ENCODE peak calls at places on chromosomes 12 and 14, in four cellular contexts. D is HepG2, W is K562, I is GM12878. G is an unnamed sample.
A peak's percentile ranks its signal among the peaks of the same experiment; 100 is the strongest.

GRCh38 chr14:102280376-102280962 is 24.5 kb downstream of the MOK start:
- DNase-seq in I (no peak), D (no peak), W (no peak), G (no peak)

GRCh38 chr12:133130808-133131128 is 341 bp downstream of the ZNF10 start:
- DNase-seq in D (no peak), W (no peak), I (no peak), G (no peak)

GRCh38 chr14:91078095-91078737 is 17.8 kb upstream of the RPS6KA5 start:
- DNase-seq in D (no peak), W (no peak), I (peak; percentile 77), G (no peak)

GRCh38 chr12:129169928-129170327 is 316.6 kb downstream of the GLT1D1 start:
- DNase-seq in I (no peak), W (no peak), D (no peak), G (no peak)

GRCh38 chr12:129332286-129332685 is 479.0 kb downstream of the GLT1D1 start:
- DNase-seq in D (no peak), I (no peak), W (no peak), G (no peak)

GRCh38 chr12:53053223-53054111 is 3.6 kb downstream of the TNS2 start:
- DNase-seq in I (no peak), W (peak; percentile 45), D (peak; percentile 77), G (no peak)

GRCh38 chr12:70365648-70366518 is at the start of gene KCNMB4:
- DNase-seq in D (peak; percentile 36), W (peak; percentile 83), I (peak; percentile 7), G (peak; percentile 77)

GRCh38 chr12:123891516-123892179 is 81.0 kb downstream of the CCDC92 start:
- DNase-seq in I (no peak), D (no peak), W (no peak), G (no peak)

GRCh38 chr14:93981874-93982683 is 5.7 kb upstream of the ASB2 start:
- DNase-seq in W (no peak), I (no peak), D (no peak), G (no peak)

GRCh38 chr14:80211143-80212024 is at the start of gene DIO2:
- DNase-seq in W (no peak), D (no peak), I (no peak), G (no peak)

GRCh38 chr12:120841525-120841924 is 62.6 kb downstream of the SPPL3 start:
- DNase-seq in W (no peak), D (no peak), I (no peak), G (no peak)

GRCh38 chr12:56124133-56124532 is 3.9 kb upstream of the ESYT1 start:
- DNase-seq in D (peak; percentile 43), I (no peak), W (no peak), G (no peak)

GRCh38 chr14:69288001-69288771 is 28.2 kb downstream of the GALNT16 start:
- DNase-seq in I (no peak), W (no peak), D (peak; percentile 23), G (no peak)

GRCh38 chr14:89899917-89900680 is 54.4 kb downstream of the EFCAB11 start:
- DNase-seq in I (no peak), D (peak; percentile 13), W (no peak), G (peak; percentile 14)

GRCh38 chr12:115598827-115599226 is 678.7 kb downstream of the MED13L start:
- DNase-seq in W (no peak), I (no peak), D (no peak), G (no peak)

GRCh38 chr14:105168979-105169507 is 467 bp upstream of the JAG2 start:
- DNase-seq in W (peak; percentile 73), D (no peak), I (no peak), G (peak; percentile 71)

GRCh38 chr14:106657460-106657859 is 1131.1 kb downstream of the TMEM121 start:
- DNase-seq in I (no peak), W (no peak), D (no peak), G (no peak)

GRCh38 chr14:104887623-104888488 is 22.8 kb downstream of the CEP170B start:
- DNase-seq in D (no peak), I (no peak), W (no peak), G (no peak)

GRCh38 chr12:71152838-71153237 is 5.0 kb downstream of the TSPAN8 start:
- DNase-seq in W (no peak), D (no peak), I (no peak), G (no peak)

GRCh38 chr12:105167346-105167745 is 59.8 kb downstream of the WASHC4 start:
- DNase-seq in W (no peak), D (no peak), I (no peak), G (no peak)

GRCh38 chr12:92928431-92928961 is 599 bp downstream of the EEA1 start:
- DNase-seq in W (peak; percentile 64), I (no peak), D (no peak), G (peak; percentile 39)

GRCh38 chr14:31357279-31357678 is 63.1 kb downstream of the HEATR5A start:
- DNase-seq in I (no peak), D (no peak), W (no peak), G (no peak)

GRCh38 chr12:113262710-113263109 is 41.4 kb downstream of the TPCN1 start:
- DNase-seq in W (no peak), I (no peak), D (no peak), G (no peak)

GRCh38 chr12:25812295-25812694 is 146.2 kb upstream of the RASSF8 start:
- DNase-seq in I (no peak), W (no peak), D (no peak), G (no peak)

GRCh38 chr14:70680748-70681147 is 39.0 kb downstream of the TTC9 start:
- DNase-seq in W (no peak), I (no peak), D (no peak), G (no peak)

GRCh38 chr12:111367661-111368221 is 1.2 kb downstream of the PHETA1 start:
- DNase-seq in D (peak; percentile 91), I (no peak), W (no peak), G (no peak)

GRCh38 chr14:95993768-95994592 is 45.2 kb upstream of the C14orf132 start:
- DNase-seq in W (peak; percentile 49), D (peak; percentile 39), I (peak; percentile 17), G (peak; percentile 52)

GRCh38 chr12:176321-177181 is 37.4 kb downstream of the SLC6A12 start:
- DNase-seq in W (no peak), I (no peak), D (peak; percentile 61), G (no peak)

GRCh38 chr14:103528158-103528511 is 861 bp upstream of the TRMT61A start:
- DNase-seq in I (no peak), D (no peak), W (no peak), G (no peak)

GRCh38 chr12:133202493-133203343 is 21.4 kb downstream of the ZNF268 start:
- DNase-seq in D (no peak), I (no peak), W (no peak), G (no peak)

GRCh38 chr12:54213084-54213483 is 24.3 kb upstream of the SMUG1 start:
- DNase-seq in D (no peak), W (no peak), I (no peak), G (no peak)

GRCh38 chr14:101135796-101136742 is 232.5 kb upstream of the RTL1 start:
- DNase-seq in W (no peak), D (no peak), I (no peak), G (peak; percentile 2)

GRCh38 chr14:61153436-61153835 is 127.7 kb downstream of the TMEM30B start:
- DNase-seq in I (no peak), D (peak; percentile 6), W (no peak), G (no peak)

GRCh38 chr12:79932393-79932792 is 2.5 kb downstream of the PPP1R12A start:
- DNase-seq in I (no peak), D (no peak), W (no peak), G (no peak)

GRCh38 chr14:79543348-79543747 is 668.0 kb downstream of the DIO2 start:
- DNase-seq in D (no peak), I (no peak), W (no peak), G (no peak)

GRCh38 chr14:68692216-68692615 is 100.7 kb downstream of the ZFP36L1 start:
- DNase-seq in D (no peak), I (no peak), W (no peak), G (no peak)

GRCh38 chr14:100045687-100046344 is 19.4 kb upstream of the EVL start:
- DNase-seq in D (no peak), W (no peak), I (no peak), G (no peak)

GRCh38 chr14:61561144-61561543 is 134.2 kb upstream of the HIF1A start:
- DNase-seq in W (no peak), I (no peak), D (peak; percentile 42), G (no peak)

GRCh38 chr14:56160058-56160457 is 41.8 kb downstream of the PELI2 start:
- DNase-seq in D (no peak), I (no peak), W (no peak), G (no peak)

GRCh38 chr14:104282332-104283196 is 144.2 kb downstream of the KIF26A start:
- DNase-seq in W (no peak), I (no peak), D (no peak), G (no peak)

GRCh38 chr12:19614601-19615442 is 175.5 kb downstream of the AEBP2 start:
- DNase-seq in D (no peak), I (no peak), W (no peak), G (no peak)

GRCh38 chr12:19616781-19617180 is 177.5 kb downstream of the AEBP2 start:
- DNase-seq in W (no peak), I (no peak), D (no peak), G (no peak)

GRCh38 chr12:19608039-19608438 is 168.7 kb downstream of the AEBP2 start:
- DNase-seq in D (no peak), W (no peak), I (no peak), G (no peak)

GRCh38 chr12:19613051-19613535 is 173.8 kb downstream of the AEBP2 start:
- DNase-seq in I (no peak), W (no peak), D (no peak), G (no peak)
- TF ChIP-seq FOXK2 in I (no peak), W (no peak), D (no peak), G (no peak)

GRCh38 chr14:58414845-58415244 is 12.5 kb downstream of the TIMM9 start:
- DNase-seq in W (no peak), I (no peak), D (no peak), G (peak; percentile 21)
- TF ChIP-seq FOXK2 in W (no peak), I (no peak), D (no peak), G (no peak)

GRCh38 chr12:65122661-65123060 is 1.6 kb upstream of the WIF1 start:
- DNase-seq in D (no peak), W (no peak), I (no peak), G (no peak)
- TF ChIP-seq FOXK2 in D (no peak), W (no peak), I (no peak), G (no peak)

GRCh38 chr14:59632381-59632780 is 55.8 kb upstream of the CCDC175 start:
- DNase-seq in D (peak; percentile 20), W (peak; percentile 12), I (no peak), G (peak; percentile 63)
- TF ChIP-seq FOXK2 in D (no peak), W (no peak), I (no peak), G (no peak)

DNA sequence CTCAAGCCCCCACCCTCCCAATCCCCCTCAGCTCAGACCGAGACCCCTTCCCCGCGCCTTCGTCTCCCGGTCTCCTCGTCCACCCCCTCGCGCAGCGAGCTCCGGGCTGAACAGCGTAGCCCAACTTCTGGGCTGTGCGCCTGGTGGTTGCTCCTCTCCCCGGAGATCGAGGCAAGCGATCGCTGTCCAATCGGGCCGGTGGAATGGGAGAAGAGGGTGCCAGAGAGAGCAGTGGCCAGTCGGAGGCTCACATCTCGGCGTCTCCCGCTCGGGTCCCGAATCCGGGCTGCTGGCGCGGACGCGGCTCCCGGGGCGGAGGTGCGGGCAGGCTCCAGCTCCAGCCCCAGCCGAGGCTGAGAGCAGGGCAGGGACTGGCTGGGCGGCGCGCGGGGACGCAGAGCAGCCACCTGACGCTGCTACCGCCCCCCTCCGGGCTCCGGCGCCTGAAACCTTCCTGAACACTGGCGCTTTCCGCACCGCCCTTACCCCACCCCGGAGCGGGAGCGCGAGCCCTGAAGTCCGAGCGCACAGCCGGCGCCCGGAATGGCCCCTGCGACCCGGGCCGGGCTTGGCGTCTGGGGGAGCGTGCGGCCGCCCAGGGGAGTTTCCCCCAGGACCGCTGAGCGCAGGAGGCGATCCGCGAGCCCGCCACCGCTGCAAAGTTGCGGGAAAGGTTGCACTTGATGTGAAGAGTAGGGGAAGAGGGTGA is 508 bp upstream of the KCNH5 start:
- DNase-seq in D (peak; percentile 12), W (no peak), I (no peak), G (peak; percentile 66)
- TF ChIP-seq FOXK2 in D (no peak), W (no peak), I (no peak), G (no peak)